ENCODE peak calls at places on chromosomes 2 and 18, in four cellular contexts. S is caudate nucleus, R is germinal center, D is globus pallidus. L is an unnamed sample.

GRCh38 chr2:61575447-61575859 is 37.3 kb upstream of the XPO1 start:
- DNase-seq in S (no peak), R (no peak), D (no peak), L (no peak)

GRCh38 chr18:3584897-3585460 is 135.0 kb downstream of the TGIF1 start:
- DNase-seq in S (no peak), R (peak), D (no peak), L (no peak)

GRCh38 chr2:237488901-237489860 is 2.1 kb downstream of the MLPH start:
- DNase-seq in S (no peak), R (no peak), D (no peak), L (no peak)

GRCh38 chr2:119233326-119234020 is 9.8 kb downstream of the STEAP3 start:
- DNase-seq in S (no peak), R (no peak), D (no peak), L (no peak)

GRCh38 chr2:28691774-28692281 is 59.8 kb upstream of the PPP1CB start:
- DNase-seq in S (no peak), R (no peak), D (no peak), L (no peak)

GRCh38 chr18:8734496-8734895 is 29.1 kb downstream of the MTCL1 start:
- DNase-seq in S (no peak), R (no peak), D (no peak), L (no peak)

GRCh38 chr18:66616523-66616983 is 12.7 kb upstream of the CDH19 start:
- DNase-seq in S (no peak), R (no peak), D (peak), L (no peak)

GRCh38 chr18:10131783-10132381 is 218.1 kb downstream of the VAPA start:
- DNase-seq in S (no peak), R (no peak), D (peak), L (no peak)

GRCh38 chr2:214127178-214127970 is 283.5 kb upstream of the VWC2L start:
- DNase-seq in S (no peak), R (no peak), D (no peak), L (no peak)

GRCh38 chr2:66651295-66651694 is 216.4 kb downstream of the MEIS1 start:
- DNase-seq in S (no peak), R (no peak), D (no peak), L (no peak)

GRCh38 chr18:5543854-5544389 is at the start of gene EPB41L3:
- DNase-seq in S (no peak), R (no peak), D (no peak), L (no peak)

GRCh38 chr2:168156661-168157060 is 90.7 kb downstream of the STK39 start:
- DNase-seq in S (no peak), R (no peak), D (no peak), L (no peak)

GRCh38 chr18:23071285-23071684 is 64.0 kb upstream of the CABLES1 start:
- DNase-seq in S (no peak), R (peak), D (peak), L (no peak)

GRCh38 chr2:59804662-59805258 is 748.7 kb downstream of the BCL11A start:
- DNase-seq in S (no peak), R (no peak), D (no peak), L (no peak)

GRCh38 chr2:171688129-171688465 is 828 bp downstream of the DYNC1I2 start:
- DNase-seq in S (no peak), R (no peak), D (no peak), L (no peak)

GRCh38 chr2:200288670-200289429 is 17.6 kb upstream of the SPATS2L start:
- DNase-seq in S (no peak), R (no peak), D (no peak), L (no peak)

GRCh38 chr2:113762377-113763118 is 6.1 kb upstream of the SLC35F5 start:
- DNase-seq in S (no peak), R (no peak), D (no peak), L (no peak)

GRCh38 chr2:27752551-27753237 is 18.8 kb upstream of the MRPL33 start:
- DNase-seq in S (peak), R (no peak), D (no peak), L (no peak)

GRCh38 chr2:196980498-196980897 is 54.0 kb upstream of the PGAP1 start:
- DNase-seq in S (no peak), R (no peak), D (no peak), L (peak)

GRCh38 chr2:187514930-187515329 is 39.3 kb downstream of the TFPI start:
- DNase-seq in S (no peak), R (no peak), D (no peak), L (no peak)

GRCh38 chr2:111225871-111226270 is 105.2 kb downstream of the BCL2L11 start:
- DNase-seq in S (no peak), R (no peak), D (no peak), L (no peak)

GRCh38 chr18:9737814-9738160 is 29.7 kb downstream of the RAB31 start:
- DNase-seq in S (peak), R (no peak), D (peak), L (peak)

GRCh38 chr2:205580591-205580990 is 101.7 kb upstream of the NRP2 start:
- DNase-seq in S (no peak), R (no peak), D (no peak), L (no peak)

GRCh38 chr2:169637620-169638019 is 53.5 kb downstream of the PPIG start:
- DNase-seq in S (no peak), R (no peak), D (no peak), L (no peak)

GRCh38 chr2:15751477-15751876 is 159.8 kb downstream of the DDX1 start:
- DNase-seq in S (no peak), R (no peak), D (no peak), L (no peak)